ENCODE peak calls at places on chromosomes 11 and 22, in nine cellular contexts. Q is breast epithelium, L is HCT116, B is uterus, P is transverse colon, Z is endothelial cell of umbilical vein, E is ovary, S is sigmoid colon, T is IMR-90. M is an unnamed sample.
A peak's percentile ranks its signal among the peaks of the same experiment; 100 is the strongest.

GRCh38 chr22:29458551-29458950 is 20.2 kb downstream of the RFPL1 start:
- DNase-seq in B (no peak), E (no peak), Z (no peak), P (no peak), T (no peak), L (no peak), S (no peak), Q (no peak), M (no peak)

GRCh38 chr11:45662665-45663485 is 2.5 kb downstream of the CHST1 start:
- DNase-seq in S (peak; percentile 57), Q (no peak), Z (peak; percentile 84), L (no peak), T (peak; percentile 89), E (peak; percentile 52), P (no peak), B (no peak), M (no peak)

GRCh38 chr11:70164705-70165104 is 38.4 kb upstream of the FADD start:
- DNase-seq in B (no peak), L (no peak), Q (no peak), E (no peak), S (no peak), Z (no peak), T (no peak), P (no peak), M (no peak)

GRCh38 chr11:196786-197731 is 4.2 kb downstream of the SCGB1C1 start:
- DNase-seq in P (peak; percentile 6), E (peak; percentile 18), T (no peak), S (peak; percentile 57), Z (no peak), Q (no peak), L (no peak), B (no peak), M (no peak)

GRCh38 chr22:25331050-25331449 is 111.6 kb downstream of the CRYBB2 start:
- DNase-seq in E (no peak), B (no peak), L (no peak), T (no peak), Q (no peak), Z (no peak), P (no peak), S (no peak), M (no peak)

GRCh38 chr11:120908521-120909181 is 115.3 kb upstream of the TBCEL start:
- DNase-seq in P (no peak), S (no peak), B (no peak), Z (no peak), L (no peak), E (no peak), Q (no peak), T (no peak), M (no peak)

GRCh38 chr11:102457865-102458264 is 5.3 kb upstream of the TMEM123 start:
- DNase-seq in Q (no peak), E (no peak), Z (peak; percentile 85), B (no peak), S (no peak), L (no peak), T (no peak), P (no peak), M (no peak)

GRCh38 chr22:19986011-19986409 is 30.6 kb downstream of the ARVCF start:
- DNase-seq in Z (no peak), B (no peak), S (no peak), E (no peak), Q (no peak), L (no peak), P (no peak), T (no peak), M (no peak)

GRCh38 chr11:30392221-30392784 is 69.4 kb downstream of the ARL14EP start:
- DNase-seq in B (no peak), P (no peak), T (no peak), Q (no peak), Z (no peak), S (no peak), L (no peak), E (no peak), M (no peak)

GRCh38 chr11:61895046-61895717 is 3.8 kb upstream of the FADS3 start:
- DNase-seq in E (no peak), Q (no peak), T (no peak), L (no peak), Z (no peak), S (no peak), B (no peak), P (no peak), M (no peak)

DNA sequence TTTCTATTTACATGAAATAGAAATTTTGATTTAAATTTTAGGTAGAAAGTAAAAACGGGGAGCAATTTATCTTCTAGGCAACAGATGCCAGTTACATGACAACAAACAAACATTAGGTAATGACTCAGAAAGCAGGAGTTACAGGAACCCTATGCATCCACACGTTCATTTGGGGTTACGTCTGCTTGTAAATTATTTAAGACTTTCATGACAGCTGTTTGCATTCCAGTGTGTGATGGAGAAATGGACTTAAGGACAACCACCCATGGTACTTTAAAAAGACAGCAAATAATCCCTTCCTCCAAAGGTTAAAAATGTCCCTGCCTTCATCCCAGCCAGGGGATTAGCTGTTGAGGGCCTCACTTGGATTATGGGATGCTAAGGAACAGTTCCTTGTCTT is 11.8 kb downstream of the E2F8 start:
- DNase-seq in B (no peak), Q (no peak), S (no peak), P (no peak), L (no peak), T (no peak), Z (no peak), E (no peak), M (no peak)
- TF ChIP-seq POLR2A in B (no peak), Q (no peak), S (no peak), P (no peak), L (no peak), T (no peak), Z (no peak), E (no peak), M (no peak)

GRCh38 chr11:9600651-9601040 is 27.2 kb downstream of the WEE1 start:
- DNase-seq in B (no peak), Q (no peak), Z (no peak), T (peak; percentile 53), P (no peak), S (no peak), E (no peak), L (peak; percentile 35), M (no peak)
- H3K4me3 ChIP-seq in B (no peak overlapping the region), Q (no peak overlapping the region), Z (no peak overlapping the region), T (no peak overlapping the region), P (no peak overlapping the region), S (no peak overlapping the region), E (no peak overlapping the region), L (peak overlapping the region; percentile 19), M (no peak overlapping the region)

GRCh38 chr11:31808721-31809542 is 2.2 kb downstream of the PAX6 start:
- DNase-seq in Z (no peak), T (no peak), Q (no peak), B (no peak), L (no peak), S (no peak), P (no peak), E (no peak), M (peak; percentile 54)

GRCh38 chr11:31809857-31810778 is 1.0 kb downstream of the PAX6 start:
- DNase-seq in P (no peak), Q (peak; percentile 53), S (peak; percentile 61), L (no peak), B (no peak), Z (peak; percentile 50), E (no peak), T (peak; percentile 28), M (peak; percentile 70)

GRCh38 chr11:31812392-31813241 is 1.5 kb upstream of the PAX6 start:
- DNase-seq in B (no peak), P (no peak), Z (peak; percentile 22), S (no peak), E (no peak), Q (no peak), L (no peak), T (no peak), M (peak; percentile 27)

GRCh38 chr11:31809543-31809856 is 1.6 kb downstream of the PAX6 start:
- DNase-seq in E (no peak), S (no peak), B (no peak), Q (no peak), L (no peak), Z (no peak), T (no peak), P (no peak), M (no peak)

GRCh38 chr11:31810779-31811647 is at the start of gene PAX6:
- DNase-seq in S (peak; percentile 60), P (peak; percentile 22), Q (peak; percentile 50), Z (peak; percentile 66), T (peak; percentile 19), B (no peak), L (peak; percentile 21), E (no peak), M (no peak)
- H3K27me3 ChIP-seq in S (peaks cover 94% of the 10 kb centered on the region), P (peaks cover 100% of the 10 kb centered on the region), Q (peaks cover 18% of the 10 kb centered on the region), Z (peaks cover 99% of the 10 kb centered on the region), T (peaks cover 99% of the 10 kb centered on the region), B (peaks cover 81% of the 10 kb centered on the region), L (no peaks in the 10 kb centered on the region), E (no peaks in the 10 kb centered on the region), M (peaks cover 39% of the 10 kb centered on the region)

GRCh38 chr22:40648386-40648785 is 11.9 kb upstream of the MRTFA start:
- DNase-seq in T (no peak), B (no peak), P (peak; percentile 25), L (no peak), S (no peak), E (no peak), Q (no peak), Z (no peak), M (no peak)

GRCh38 chr22:40651057-40651456 is 14.5 kb upstream of the MRTFA start:
- DNase-seq in T (no peak), L (no peak), Z (no peak), Q (no peak), P (no peak), S (no peak), E (no peak), B (no peak), M (no peak)

GRCh38 chr22:40654522-40655167 is 18.1 kb upstream of the MRTFA start:
- DNase-seq in P (peak; percentile 37), T (peak; percentile 83), Q (no peak), B (peak; percentile 62), L (no peak), Z (peak; percentile 60), S (peak; percentile 76), E (peak; percentile 56), M (no peak)

GRCh38 chr22:40653361-40653760 is 16.8 kb upstream of the MRTFA start:
- DNase-seq in P (no peak), S (no peak), T (no peak), Z (no peak), L (no peak), B (no peak), E (no peak), Q (no peak), M (no peak)

DNA sequence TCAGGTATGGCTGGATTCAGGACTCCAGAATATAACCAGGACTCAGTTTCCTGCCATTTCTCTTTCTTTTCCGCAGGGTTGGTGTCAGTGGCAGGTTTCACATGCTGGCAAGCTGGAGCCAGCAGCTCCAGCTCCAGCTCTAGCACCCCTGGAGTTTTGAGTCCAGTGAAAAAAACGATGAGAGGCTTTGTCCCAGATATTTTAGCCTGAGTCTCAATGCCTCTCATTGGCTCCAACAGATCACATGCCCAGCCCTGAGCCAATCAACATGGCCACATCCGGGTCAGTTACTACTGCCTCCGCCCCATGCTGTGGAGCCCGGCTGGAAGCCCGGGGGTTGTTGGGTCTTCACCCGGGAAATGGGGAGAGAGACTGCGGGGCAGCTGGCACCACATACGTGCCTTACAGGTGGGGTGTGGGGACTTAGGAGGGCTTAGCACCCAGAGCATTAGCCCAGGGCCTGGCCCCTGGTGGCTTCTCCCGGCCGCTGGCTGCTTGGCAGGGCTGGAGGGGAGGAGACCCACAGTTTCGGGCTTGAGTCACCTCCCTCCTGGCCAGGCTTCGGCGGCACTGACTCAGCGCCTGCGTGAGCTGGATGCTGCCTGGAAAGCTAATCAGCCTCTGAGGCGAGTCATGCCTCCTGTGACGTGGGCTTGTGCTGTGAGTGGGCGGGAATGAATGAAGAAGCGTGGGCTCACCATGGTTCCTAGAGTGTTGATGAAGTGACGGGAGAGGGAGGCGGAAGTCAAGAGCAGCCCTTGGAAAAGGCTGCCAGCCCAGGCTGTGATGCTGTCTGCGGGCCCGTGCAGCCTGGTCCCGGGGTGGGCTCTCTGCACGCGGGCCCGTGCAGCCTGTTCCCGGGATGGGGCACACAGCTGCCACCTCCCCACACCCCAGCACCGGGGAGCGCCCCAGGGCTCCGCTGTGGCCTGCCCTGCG is 15.3 kb upstream of the MRTFA start:
- DNase-seq in T (peak; percentile 100), E (peak; percentile 98), B (peak; percentile 96), P (peak; percentile 88), Z (peak; percentile 98), L (peak; percentile 95), Q (peak; percentile 90), S (peak; percentile 99), M (no peak)
- TF ChIP-seq POLR2A in T (peak; percentile 90), E (peak; percentile 89), B (peak; percentile 46), P (peak; percentile 65), Z (peak; percentile 91), L (peak; percentile 93), Q (peak; percentile 57), S (peak; percentile 82), M (no peak)

M was measured in vagina.